ENCODE peak calls at places on chromosomes 3 and 15, in four cellular contexts. U is iPS-NIHi11; Q is stimulated activated naive CD8-positive, alpha-beta T cell treated with anti-CD3 and anti-CD28 coated beads, Interleukin-15, Interleukin-2, amounts not matched to agents 100 U/mL and 50 U/mL, for 24 hours; V is lung. F is an unnamed sample.

GRCh38 chr3:143668924-143669790 is 179.1 kb downstream of the SLC9A9 start:
- DNase-seq in U (no peak), Q (no peak), V (no peak), F (no peak)

GRCh38 chr15:55403531-55403930 is 4.6 kb downstream of the CCPG1 start:
- DNase-seq in U (no peak), Q (no peak), V (no peak), F (no peak)

GRCh38 chr15:101474983-101475382 is 14.5 kb downstream of the PCSK6 start:
- DNase-seq in U (no peak), Q (no peak), V (no peak), F (no peak)

GRCh38 chr3:44955917-44956316 is 20.1 kb downstream of the ZDHHC3 start:
- DNase-seq in U (no peak), Q (no peak), V (no peak), F (no peak)

GRCh38 chr3:105821433-105821832 is 47.4 kb downstream of the CBLB start:
- DNase-seq in U (no peak), Q (no peak), V (no peak), F (no peak)

GRCh38 chr15:90184786-90185704 is 16.1 kb upstream of the SEMA4B start:
- DNase-seq in U (peak), Q (peak), V (peak), F (no peak)

GRCh38 chr15:66750609-66751008 is 48.6 kb downstream of the SMAD6 start:
- DNase-seq in U (no peak), Q (no peak), V (no peak), F (no peak)

GRCh38 chr3:109563149-109563548 is 225.8 kb upstream of the DPPA4 start:
- DNase-seq in U (no peak), Q (peak), V (no peak), F (no peak)

GRCh38 chr15:33190539-33190938 is 4.0 kb downstream of the FMN1 start:
- DNase-seq in U (no peak), Q (no peak), V (no peak), F (no peak)

GRCh38 chr3:40312661-40313226 is 3.2 kb downstream of the EIF1B start:
- DNase-seq in U (no peak), Q (no peak), V (no peak), F (no peak)

GRCh38 chr3:151918253-151919029 is 45.0 kb downstream of the SUCNR1 start:
- DNase-seq in U (peak), Q (no peak), V (no peak), F (no peak)

GRCh38 chr3:189099031-189099471 is 72.7 kb upstream of the TPRG1 start:
- DNase-seq in U (no peak), Q (no peak), V (peak), F (peak)